ENCODE peak calls at places on chromosomes 12 and 14, in seven cellular contexts. Q is ovary, P is breast epithelium, F is suprapubic skin, L is uterus, A is fibroblast of lung, Y is IMR-90. X is an unnamed sample.

GRCh38 chr14:90546767-90547166 is 149.9 kb downstream of the CALM1 start:
- DNase-seq in Q (no peak), P (no peak), F (no peak), L (no peak), A (no peak), Y (no peak), X (no peak)

GRCh38 chr12:131327521-131328488 is 374.1 kb downstream of the ADGRD1 start:
- DNase-seq in Q (no peak), P (peak; percentile 2), F (no peak), L (no peak), A (no peak), Y (no peak), X (no peak)

GRCh38 chr14:51004801-51005526 is 60.7 kb upstream of the PYGL start:
- DNase-seq in Q (no peak), P (no peak), F (no peak), L (no peak), A (peak; percentile 79), Y (peak; percentile 51), X (no peak)

GRCh38 chr12:57744194-57744776 is 554 bp upstream of the TSPAN31 start:
- DNase-seq in Q (peak; percentile 80), P (peak; percentile 77), F (peak; percentile 94), L (peak; percentile 75), A (no peak), Y (peak; percentile 85), X (peak; percentile 78)

GRCh38 chr12:115322275-115322674 is 638.3 kb upstream of the TBX3 start:
- DNase-seq in Q (no peak), P (no peak), F (no peak), L (no peak), A (peak; percentile 59), Y (peak; percentile 76), X (no peak)

GRCh38 chr14:70808402-70809237 is 693 bp downstream of the MAP3K9 start:
- DNase-seq in Q (peak; percentile 47), P (no peak), F (peak; percentile 68), L (no peak), A (peak; percentile 10), Y (no peak), X (peak; percentile 23)

GRCh38 chr14:75609606-75610476 is 31.4 kb downstream of the FLVCR2 start:
- DNase-seq in Q (no peak), P (peak; percentile 20), F (no peak), L (no peak), A (no peak), Y (no peak), X (no peak)

GRCh38 chr12:28497889-28498411 is 307.7 kb downstream of the CCDC91 start:
- DNase-seq in Q (no peak), P (no peak), F (no peak), L (no peak), A (peak; percentile 65), Y (peak; percentile 50), X (no peak)

GRCh38 chr14:80621701-80622100 is 319.8 kb downstream of the CEP128 start:
- DNase-seq in Q (no peak), P (no peak), F (no peak), L (no peak), A (peak; percentile 84), Y (peak; percentile 89), X (no peak)

GRCh38 chr14:60758875-60759274 is 24.3 kb downstream of the MNAT1 start:
- DNase-seq in Q (no peak), P (no peak), F (no peak), L (no peak), A (no peak), Y (peak; percentile 62), X (no peak)

GRCh38 chr12:56801661-56802622 is 38.8 kb downstream of the HSD17B6 start:
- DNase-seq in Q (no peak), P (no peak), F (no peak), L (no peak), A (no peak), Y (no peak), X (no peak)

GRCh38 chr14:21825147-21825743 is 151.6 kb upstream of the OR4E1 start:
- DNase-seq in Q (no peak), P (no peak), F (no peak), L (no peak), A (no peak), Y (peak; percentile 4), X (no peak)

GRCh38 chr12:50520808-50521207 is 16.0 kb downstream of the DIP2B start:
- DNase-seq in Q (no peak), P (no peak), F (no peak), L (peak; percentile 29), A (no peak), Y (no peak), X (no peak)

GRCh38 chr12:117202556-117202955 is 12.3 kb upstream of the FBXO21 start:
- DNase-seq in Q (no peak), P (no peak), F (no peak), L (no peak), A (no peak), Y (no peak), X (no peak)

GRCh38 chr12:118126119-118126757 is 9.7 kb upstream of the PEBP1 start:
- DNase-seq in Q (peak; percentile 72), P (peak; percentile 68), F (no peak), L (no peak), A (no peak), Y (no peak), X (peak; percentile 27)

GRCh38 chr14:34322940-34323418 is 139.1 kb downstream of the SPTSSA start:
- DNase-seq in Q (peak; percentile 27), P (no peak), F (peak; percentile 72), L (peak; percentile 31), A (peak; percentile 40), Y (peak; percentile 46), X (peak; percentile 75)

GRCh38 chr12:19450362-19450761 is 11.1 kb downstream of the AEBP2 start:
- DNase-seq in Q (no peak), P (no peak), F (no peak), L (no peak), A (no peak), Y (no peak), X (no peak)

GRCh38 chr12:41174602-41175001 is 13.5 kb upstream of the PDZRN4 start:
- DNase-seq in Q (no peak), P (no peak), F (no peak), L (no peak), A (no peak), Y (no peak), X (no peak)

GRCh38 chr14:26385302-26385701 is 212.5 kb downstream of the NOVA1 start:
- DNase-seq in Q (no peak), P (no peak), F (no peak), L (no peak), A (no peak), Y (no peak), X (no peak)

GRCh38 chr14:51294951-51295350 is 54.9 kb downstream of the TMX1 start:
- DNase-seq in Q (no peak), P (no peak), F (no peak), L (no peak), A (no peak), Y (no peak), X (no peak)

GRCh38 chr14:72947366-72948160 is 21.3 kb downstream of the DCAF4 start:
- DNase-seq in Q (no peak), P (no peak), F (no peak), L (no peak), A (peak; percentile 32), Y (no peak), X (no peak)

GRCh38 chr12:29187756-29188155 is 38.7 kb downstream of the FAR2 start:
- DNase-seq in Q (no peak), P (no peak), F (no peak), L (no peak), A (no peak), Y (no peak), X (no peak)

GRCh38 chr12:11991604-11992003 is 79.1 kb upstream of the BCL2L14 start:
- DNase-seq in Q (no peak), P (no peak), F (no peak), L (no peak), A (peak; percentile 52), Y (no peak), X (no peak)

GRCh38 chr12:88663001-88663400 is 82.7 kb upstream of the KITLG start:
- DNase-seq in Q (no peak), P (no peak), F (no peak), L (no peak), A (no peak), Y (peak; percentile 27), X (no peak)

GRCh38 chr12:15522574-15523187 is 200.4 kb downstream of the PTPRO start:
- DNase-seq in Q (no peak), P (no peak), F (no peak), L (no peak), A (peak; percentile 40), Y (peak; percentile 34), X (no peak)

GRCh38 chr14:63770187-63770807 is 42.4 kb upstream of the SGPP1 start:
- DNase-seq in Q (peak; percentile 29), P (no peak), F (no peak), L (peak; percentile 24), A (peak; percentile 41), Y (peak; percentile 62), X (no peak)

GRCh38 chr12:29634057-29634456 is 136.6 kb upstream of the OVCH1 start:
- DNase-seq in Q (no peak), P (no peak), F (no peak), L (no peak), A (peak; percentile 57), Y (peak; percentile 55), X (no peak)

GRCh38 chr14:48536318-48536717 is 860.9 kb upstream of the MDGA2 start:
- DNase-seq in Q (no peak), P (no peak), F (no peak), L (no peak), A (no peak), Y (no peak), X (no peak)
- H3K27ac ChIP-seq in Q (no peak overlapping the region), P (no peak overlapping the region), F (no peak overlapping the region), L (no peak overlapping the region), A (no peak overlapping the region), Y (no peak overlapping the region), X (no peak overlapping the region)

GRCh38 chr14:104550849-104551728 is 28.5 kb upstream of the C14orf180 start:
- DNase-seq in Q (no peak), P (no peak), F (peak; percentile 52), L (no peak), A (no peak), Y (no peak), X (no peak)
- TF ChIP-seq CTCF in Q (no peak), P (no peak), F (no peak), L (no peak), A (no peak), Y (no peak), X (no peak)

DNA sequence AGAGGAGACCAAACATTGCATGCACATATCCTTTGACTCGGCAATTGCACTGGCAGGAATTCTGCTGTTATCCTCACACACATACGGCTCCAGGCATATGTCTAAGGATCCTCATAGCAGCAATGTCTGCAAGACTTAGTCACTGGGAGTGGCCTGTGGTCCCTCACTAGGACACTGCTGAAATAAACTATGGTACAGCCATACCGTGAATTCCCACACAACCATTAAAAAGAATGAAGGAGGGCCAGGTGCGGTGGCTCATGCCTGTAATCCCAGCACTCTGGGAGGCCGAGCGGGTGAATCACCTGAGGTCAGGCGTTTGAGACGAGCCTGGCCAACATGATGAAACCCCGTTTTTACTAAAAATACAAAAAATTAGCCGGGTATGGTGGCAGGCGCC is 105.1 kb downstream of the ZFP36L1 start:
- DNase-seq in Q (no peak), P (no peak), F (no peak), L (peak; percentile 13), A (peak; percentile 98), Y (peak; percentile 92), X (no peak)
- H3K4me1 ChIP-seq in Q (peaks cover 24% of the 10 kb centered on the region), P (peaks cover 8% of the 10 kb centered on the region), F (peaks cover 39% of the 10 kb centered on the region), L (no peaks in the 10 kb centered on the region), A (peaks cover 40% of the 10 kb centered on the region), Y (peaks cover 37% of the 10 kb centered on the region), X (peaks cover 17% of the 10 kb centered on the region)

DNA sequence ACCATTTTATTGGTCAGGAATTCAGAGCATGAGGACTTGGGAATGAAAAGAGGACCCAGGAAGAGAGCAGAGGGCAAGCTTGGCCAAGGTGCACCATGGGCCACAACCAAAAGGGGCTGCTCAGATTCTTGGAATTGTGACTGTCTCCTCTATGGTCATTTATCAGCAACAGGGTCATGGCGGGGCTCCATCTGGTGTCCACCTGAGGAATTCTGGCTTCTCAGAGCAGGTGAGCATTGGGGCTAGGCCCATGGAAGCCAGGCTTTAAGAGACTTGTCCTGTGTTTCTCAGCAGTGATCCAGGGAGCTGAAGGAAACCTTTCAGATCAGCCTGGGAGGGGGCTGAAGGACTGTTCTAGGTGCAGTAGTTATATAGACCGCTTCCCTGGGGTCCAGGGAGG is 2.6 kb upstream of the RIN3 start:
- DNase-seq in Q (no peak), P (no peak), F (no peak), L (no peak), A (no peak), Y (no peak), X (no peak)
- H3K27ac ChIP-seq in Q (no peak overlapping the region), P (peak overlapping the region; percentile 79), F (no peak overlapping the region), L (peak overlapping the region; percentile 68), A (peak overlapping the region; percentile 77), Y (peak overlapping the region; percentile 92), X (peak overlapping the region; percentile 51)

X was measured in psoas muscle.